ENCODE peak calls at places on chromosomes 12 and 14, in four cellular contexts. One of them, this sample, is unnamed.
A peak's percentile ranks its signal among the peaks of the same experiment; 100 is the strongest.

GRCh38 chr12:79678306-79678705 is 12.5 kb downstream of the PAWR start:
- DNase-seq in HepG2: no peak
- DNase-seq in GM12878: no peak
- DNase-seq in K562: no peak
- DNase-seq in this sample: no peak

GRCh38 chr14:78782551-78782950 is 612.4 kb downstream of the NRXN3 start:
- DNase-seq in K562: no peak
- DNase-seq in GM12878: no peak
- DNase-seq in HepG2: no peak
- DNase-seq in this sample: no peak

GRCh38 chr14:69615471-69616407 is 4.3 kb downstream of the SUSD6 start:
- DNase-seq in K562: peak; percentile 27
- DNase-seq in GM12878: peak; percentile 97
- DNase-seq in HepG2: no peak
- DNase-seq in this sample: no peak

GRCh38 chr12:96448287-96448686 is 41.1 kb upstream of the CFAP54 start:
- DNase-seq in GM12878: no peak
- DNase-seq in HepG2: no peak
- DNase-seq in K562: no peak
- DNase-seq in this sample: no peak

GRCh38 chr12:106417926-106418910 is 60.7 kb downstream of the POLR3B start:
- DNase-seq in K562: no peak
- DNase-seq in GM12878: no peak
- DNase-seq in HepG2: peak; percentile 69
- DNase-seq in this sample: no peak

GRCh38 chr12:97404549-97404948 is 58.1 kb upstream of the RMST start:
- DNase-seq in K562: peak; percentile 11
- DNase-seq in GM12878: peak; percentile 23
- DNase-seq in HepG2: peak; percentile 51
- DNase-seq in this sample: peak; percentile 59

GRCh38 chr12:26011099-26011498 is 52.6 kb downstream of the RASSF8 start:
- DNase-seq in HepG2: no peak
- DNase-seq in GM12878: no peak
- DNase-seq in K562: no peak
- DNase-seq in this sample: no peak

GRCh38 chr12:12380949-12381593 is 24.2 kb downstream of the BORCS5 start:
- DNase-seq in GM12878: no peak
- DNase-seq in HepG2: peak; percentile 56
- DNase-seq in K562: no peak
- DNase-seq in this sample: no peak

GRCh38 chr12:6336859-6337744 is 4.8 kb downstream of the TNFRSF1A start:
- DNase-seq in HepG2: no peak
- DNase-seq in K562: peak; percentile 73
- DNase-seq in GM12878: no peak
- DNase-seq in this sample: no peak

GRCh38 chr12:8697120-8697475 is 693 bp upstream of the RIMKLB start:
- DNase-seq in GM12878: no peak
- DNase-seq in K562: peak; percentile 50
- DNase-seq in HepG2: no peak
- DNase-seq in this sample: no peak

GRCh38 chr14:25132734-25133422 is 82.9 kb upstream of the STXBP6 start:
- DNase-seq in GM12878: no peak
- DNase-seq in HepG2: peak; percentile 84
- DNase-seq in K562: peak; percentile 61
- DNase-seq in this sample: peak; percentile 76

GRCh38 chr12:25362646-25363045 is 111.9 kb upstream of the KRAS start:
- DNase-seq in GM12878: no peak
- DNase-seq in HepG2: no peak
- DNase-seq in K562: no peak
- DNase-seq in this sample: no peak

GRCh38 chr12:46549527-46550265 is 177.1 kb upstream of the SLC38A2 start:
- DNase-seq in GM12878: no peak
- DNase-seq in K562: peak; percentile 73
- DNase-seq in HepG2: no peak
- DNase-seq in this sample: no peak

GRCh38 chr12:104469523-104469922 is 12.8 kb downstream of the CHST11 start:
- DNase-seq in GM12878: no peak
- DNase-seq in HepG2: no peak
- DNase-seq in K562: no peak
- DNase-seq in this sample: no peak

GRCh38 chr14:32693114-32693513 is 245.6 kb upstream of the NPAS3 start:
- DNase-seq in K562: no peak
- DNase-seq in GM12878: no peak
- DNase-seq in HepG2: no peak
- DNase-seq in this sample: no peak

GRCh38 chr14:31934767-31935266 is 142.3 kb upstream of the ARHGAP5 start:
- DNase-seq in GM12878: no peak
- DNase-seq in HepG2: peak; percentile 90
- DNase-seq in K562: peak; percentile 57
- DNase-seq in this sample: peak; percentile 46

GRCh38 chr12:31018106-31018890 is 55.4 kb upstream of the DDX11 start:
- DNase-seq in K562: no peak
- DNase-seq in HepG2: no peak
- DNase-seq in GM12878: no peak
- DNase-seq in this sample: no peak

GRCh38 chr12:16531623-16532022 is 74.3 kb downstream of the LMO3 start:
- DNase-seq in K562: no peak
- DNase-seq in HepG2: no peak
- DNase-seq in GM12878: no peak
- DNase-seq in this sample: no peak

GRCh38 chr14:102523200-102524025 is 13.8 kb upstream of the ANKRD9 start:
- DNase-seq in GM12878: no peak
- DNase-seq in HepG2: no peak
- DNase-seq in K562: no peak
- DNase-seq in this sample: no peak

GRCh38 chr14:39015360-39015961 is 87.6 kb downstream of the SEC23A start:
- DNase-seq in GM12878: no peak
- DNase-seq in K562: peak; percentile 52
- DNase-seq in HepG2: peak; percentile 84
- DNase-seq in this sample: peak; percentile 34

GRCh38 chr14:91354979-91355685 is 62.5 kb downstream of the CCDC88C start:
- DNase-seq in GM12878: no peak
- DNase-seq in HepG2: no peak
- DNase-seq in K562: no peak
- DNase-seq in this sample: peak; percentile 49

GRCh38 chr14:65880507-65880906 is 468.0 kb downstream of the FUT8 start:
- DNase-seq in HepG2: no peak
- DNase-seq in K562: no peak
- DNase-seq in GM12878: no peak
- DNase-seq in this sample: no peak

GRCh38 chr14:55706893-55707292 is 126.9 kb downstream of the KTN1 start:
- DNase-seq in GM12878: no peak
- DNase-seq in K562: no peak
- DNase-seq in HepG2: no peak
- DNase-seq in this sample: no peak

GRCh38 chr14:61569783-61570182 is 125.5 kb upstream of the HIF1A start:
- DNase-seq in K562: no peak
- DNase-seq in GM12878: no peak
- DNase-seq in HepG2: peak; percentile 60
- DNase-seq in this sample: no peak

GRCh38 chr12:55842681-55843429 is at the start of gene MMP19:
- DNase-seq in GM12878: no peak
- DNase-seq in HepG2: peak; percentile 46
- DNase-seq in K562: peak; percentile 74
- DNase-seq in this sample: no peak

GRCh38 chr12:5280091-5280490 is 151.8 kb upstream of the NTF3 start:
- DNase-seq in HepG2: no peak
- DNase-seq in GM12878: no peak
- DNase-seq in K562: no peak
- DNase-seq in this sample: no peak

GRCh38 chr12:66187822-66188221 is 1.2 kb upstream of the IRAK3 start:
- DNase-seq in K562: no peak
- DNase-seq in HepG2: no peak
- DNase-seq in GM12878: no peak
- DNase-seq in this sample: no peak

GRCh38 chr12:66190519-66191406 is 1.7 kb downstream of the IRAK3 start:
- DNase-seq in GM12878: no peak
- DNase-seq in K562: no peak
- DNase-seq in HepG2: no peak
- DNase-seq in this sample: no peak

GRCh38 chr12:66187016-66187415 is 2.0 kb upstream of the IRAK3 start:
- DNase-seq in K562: no peak
- DNase-seq in HepG2: no peak
- DNase-seq in GM12878: no peak
- DNase-seq in this sample: no peak

GRCh38 chr12:66189476-66189823 is 436 bp downstream of the IRAK3 start:
- DNase-seq in GM12878: no peak
- DNase-seq in K562: no peak
- DNase-seq in HepG2: no peak
- DNase-seq in this sample: no peak

GRCh38 chr12:66188584-66189475 is at the start of gene IRAK3:
- DNase-seq in GM12878: no peak
- DNase-seq in K562: no peak
- DNase-seq in HepG2: no peak
- DNase-seq in this sample: no peak
- TF ChIP-seq TARDBP in GM12878: no peak
- TF ChIP-seq TARDBP in K562: no peak
- TF ChIP-seq TARDBP in HepG2: no peak
- TF ChIP-seq TARDBP in this sample: no peak

GRCh38 chr14:94376976-94377865 is 11.2 kb downstream of the SERPINA1 start:
- DNase-seq in HepG2: peak; percentile 78
- DNase-seq in GM12878: no peak
- DNase-seq in K562: no peak
- DNase-seq in this sample: no peak

GRCh38 chr14:94374749-94375148 is 13.7 kb downstream of the SERPINA1 start:
- DNase-seq in GM12878: no peak
- DNase-seq in HepG2: no peak
- DNase-seq in K562: no peak
- DNase-seq in this sample: no peak

GRCh38 chr14:94375552-94376107 is 12.8 kb downstream of the SERPINA1 start:
- DNase-seq in K562: no peak
- DNase-seq in HepG2: no peak
- DNase-seq in GM12878: no peak
- DNase-seq in this sample: no peak

GRCh38 chr14:94377866-94378470 is 10.4 kb downstream of the SERPINA1 start:
- DNase-seq in K562: no peak
- DNase-seq in HepG2: no peak
- DNase-seq in GM12878: no peak
- DNase-seq in this sample: no peak

DNA sequence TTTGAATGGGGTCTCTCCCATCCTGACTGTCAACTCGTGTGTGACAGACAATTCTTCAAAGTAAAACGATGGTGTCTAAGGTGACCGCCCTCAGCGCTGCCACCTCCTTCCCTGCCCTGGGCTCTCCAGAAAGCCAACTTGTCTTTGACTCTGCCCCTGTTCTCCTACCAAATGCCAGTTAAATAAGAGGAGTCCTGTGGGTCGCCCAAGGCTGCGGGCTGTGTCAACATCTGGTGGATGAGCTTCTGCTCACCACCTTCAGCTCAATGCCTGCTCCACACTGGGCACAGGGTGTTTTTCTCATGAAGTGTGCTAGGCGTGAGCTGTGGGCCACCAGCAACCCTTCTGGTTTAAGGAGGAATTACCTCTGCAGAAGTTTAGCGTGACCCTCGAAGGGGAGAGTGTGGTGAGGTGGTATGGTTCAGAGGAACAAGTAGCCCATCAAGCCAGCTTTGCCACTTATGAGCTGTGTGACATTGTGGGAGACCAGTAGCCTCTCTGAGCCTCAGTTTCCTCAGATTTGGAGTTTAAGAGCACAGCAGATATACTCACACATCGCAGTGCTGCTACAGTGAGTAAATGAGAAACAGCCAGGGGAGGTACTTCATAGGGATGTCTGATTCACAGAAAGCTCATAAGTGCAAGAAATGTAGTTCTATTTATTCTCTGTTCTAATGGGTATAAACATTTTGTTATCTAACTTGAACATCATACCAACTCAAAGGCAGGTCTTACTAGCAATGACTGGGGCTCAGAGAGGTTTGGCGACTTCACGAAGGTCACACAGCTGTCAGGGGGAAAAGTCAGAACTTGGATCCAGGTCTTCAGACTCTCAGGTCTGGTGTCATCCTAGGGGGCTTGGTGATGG is 12.1 kb downstream of the SERPINA1 start:
- DNase-seq in HepG2: no peak
- DNase-seq in K562: no peak
- DNase-seq in GM12878: no peak
- DNase-seq in this sample: no peak
- TF ChIP-seq TARDBP in HepG2: no peak
- TF ChIP-seq TARDBP in K562: no peak
- TF ChIP-seq TARDBP in GM12878: no peak
- TF ChIP-seq TARDBP in this sample: no peak

GRCh38 chr14:85535916-85536834 is 6.2 kb downstream of the FLRT2 start:
- DNase-seq in K562: no peak
- DNase-seq in GM12878: no peak
- DNase-seq in HepG2: peak; percentile 12
- DNase-seq in this sample: no peak

GRCh38 chr14:85535316-85535715 is 5.4 kb downstream of the FLRT2 start:
- DNase-seq in GM12878: no peak
- DNase-seq in K562: no peak
- DNase-seq in HepG2: no peak
- DNase-seq in this sample: no peak

GRCh38 chr14:85538636-85539035 is 8.7 kb downstream of the FLRT2 start:
- DNase-seq in HepG2: no peak
- DNase-seq in GM12878: no peak
- DNase-seq in K562: no peak
- DNase-seq in this sample: no peak

GRCh38 chr14:85537526-85537925 is 7.6 kb downstream of the FLRT2 start:
- DNase-seq in HepG2: no peak
- DNase-seq in K562: no peak
- DNase-seq in GM12878: no peak
- DNase-seq in this sample: no peak

GRCh38 chr14:85536835-85537195 is 6.9 kb downstream of the FLRT2 start:
- DNase-seq in GM12878: no peak
- DNase-seq in K562: no peak
- DNase-seq in HepG2: no peak
- DNase-seq in this sample: no peak
- TF ChIP-seq TARDBP in GM12878: no peak
- TF ChIP-seq TARDBP in K562: no peak
- TF ChIP-seq TARDBP in HepG2: no peak
- TF ChIP-seq TARDBP in this sample: no peak

DNA sequence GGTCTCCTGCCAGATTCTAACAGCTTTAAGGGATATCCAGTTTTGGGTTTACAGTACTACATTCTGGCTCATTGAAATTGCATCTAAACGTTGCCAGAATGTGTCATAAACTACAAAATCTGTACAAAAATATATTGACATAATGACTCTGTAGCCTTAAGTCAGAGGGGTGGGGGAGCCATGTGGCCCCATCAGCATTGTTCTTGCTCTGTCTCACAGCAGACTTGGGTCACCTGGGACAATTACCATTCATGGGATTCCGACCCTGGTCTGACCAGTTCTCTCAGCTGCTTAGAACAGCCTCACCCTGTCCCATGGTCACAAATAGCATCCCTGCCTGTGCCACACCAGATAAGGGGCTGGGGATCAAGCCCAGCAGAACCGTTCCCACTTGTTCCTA is 43.3 kb upstream of the MED13L start:
- DNase-seq in GM12878: no peak
- DNase-seq in HepG2: no peak
- DNase-seq in K562: no peak
- DNase-seq in this sample: no peak
- TF ChIP-seq TARDBP in GM12878: no peak
- TF ChIP-seq TARDBP in HepG2: no peak
- TF ChIP-seq TARDBP in K562: no peak
- TF ChIP-seq TARDBP in this sample: no peak

This sample was measured in HEK293T.